ENCODE peak calls at places on chromosomes 5 and 9, in five cellular contexts. S is OCI-LY7, R is astrocyte, K is fibroblast of lung, T is SK-N-SH. H is an unnamed sample.

GRCh38 chr9:15982182-15982581 is 429.3 kb downstream of the CCDC171 start:
- DNase-seq in S (no peak), R (no peak), K (no peak), T (no peak), H (no peak)

GRCh38 chr9:88835772-88836171 is 155.5 kb upstream of the S1PR3 start:
- DNase-seq in S (no peak), R (peak; percentile 29), K (no peak), T (no peak), H (no peak)

GRCh38 chr5:155794801-155795200 is 532.2 kb upstream of the SGCD start:
- DNase-seq in S (peak; percentile 15), R (peak; percentile 2), K (peak; percentile 6), T (no peak), H (peak; percentile 8)

GRCh38 chr5:115402822-115403577 is 106.5 kb upstream of the CCDC112 start:
- DNase-seq in S (no peak), R (peak; percentile 82), K (peak; percentile 85), T (no peak), H (no peak)

GRCh38 chr5:77882670-77883257 is 106.6 kb upstream of the TBCA start:
- DNase-seq in S (no peak), R (peak; percentile 59), K (peak; percentile 70), T (no peak), H (no peak)

GRCh38 chr9:133542002-133542401 is 7.5 kb downstream of the ADAMTSL2 start:
- DNase-seq in S (no peak), R (no peak), K (no peak), T (no peak), H (no peak)

GRCh38 chr9:30349526-30350513 is 2034.6 kb upstream of the ACO1 start:
- DNase-seq in S (no peak), R (no peak), K (no peak), T (no peak), H (no peak)

GRCh38 chr9:35606138-35606504 is 1.1 kb downstream of the TESK1 start:
- DNase-seq in S (no peak), R (no peak), K (no peak), T (peak; percentile 59), H (no peak)

GRCh38 chr5:10077721-10078551 is 171.8 kb downstream of the ATPSCKMT start:
- DNase-seq in S (no peak), R (peak; percentile 22), K (peak; percentile 43), T (no peak), H (no peak)

GRCh38 chr9:106707722-106708121 is 155.2 kb upstream of the ZNF462 start:
- DNase-seq in S (no peak), R (no peak), K (peak; percentile 14), T (no peak), H (no peak)

GRCh38 chr9:18466101-18466500 is 7.9 kb upstream of the ADAMTSL1 start:
- DNase-seq in S (no peak), R (no peak), K (no peak), T (no peak), H (no peak)

GRCh38 chr5:926416-927171 is 33.9 kb downstream of the TRIP13 start:
- DNase-seq in S (no peak), R (peak; percentile 11), K (peak; percentile 29), T (peak; percentile 54), H (no peak)

GRCh38 chr5:73464016-73464745 is 15.6 kb upstream of the FOXD1 start:
- DNase-seq in S (no peak), R (peak; percentile 81), K (peak; percentile 85), T (no peak), H (no peak)

GRCh38 chr5:59317772-59318205 is 575.7 kb downstream of the PDE4D start:
- DNase-seq in S (no peak), R (no peak), K (no peak), T (no peak), H (no peak)

GRCh38 chr9:27368317-27368985 is 71.5 kb upstream of the EQTN start:
- DNase-seq in S (no peak), R (no peak), K (no peak), T (no peak), H (no peak)
- H3K27ac ChIP-seq in S (no peak overlapping the region), R (no peak overlapping the region), K (no peak overlapping the region), T (no peak overlapping the region), H (no peak overlapping the region)

GRCh38 chr5:151680944-151681427 is 5.7 kb downstream of the SPARC start:
- DNase-seq in S (no peak), R (peak; percentile 9), K (peak; percentile 32), T (no peak), H (no peak)

GRCh38 chr5:151683444-151683843 is 3.3 kb downstream of the SPARC start:
- DNase-seq in S (no peak), R (no peak), K (peak; percentile 19), T (no peak), H (no peak)

GRCh38 chr5:151682751-151683331 is 3.9 kb downstream of the SPARC start:
- DNase-seq in S (no peak), R (no peak), K (peak; percentile 55), T (no peak), H (no peak)

GRCh38 chr5:151683936-151684586 is 2.7 kb downstream of the SPARC start:
- DNase-seq in S (no peak), R (no peak), K (no peak), T (no peak), H (no peak)

DNA sequence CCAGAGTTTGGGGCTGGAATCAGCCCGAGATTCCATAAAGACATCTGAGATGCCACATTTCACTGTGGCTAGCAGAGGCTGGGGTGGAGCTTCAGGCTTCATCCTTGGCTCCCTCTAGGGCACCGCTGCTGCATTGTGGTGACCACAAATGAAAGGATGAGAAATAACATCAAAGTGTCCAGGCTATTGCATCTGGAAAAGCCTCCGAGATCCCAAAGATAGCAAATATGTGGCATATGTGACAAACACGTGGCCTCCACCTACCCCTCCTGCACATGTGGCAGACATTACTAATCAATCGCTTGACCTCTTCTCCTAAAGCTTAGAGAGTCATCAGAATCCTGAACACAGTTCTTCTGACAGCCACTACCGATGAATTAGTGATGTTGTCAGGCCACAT is 4.5 kb downstream of the SPARC start:
- DNase-seq in S (no peak), R (no peak), K (peak; percentile 51), T (no peak), H (no peak)
- H4K20me1 ChIP-seq in S (no peaks in the 10 kb centered on the region), R (peaks cover 92% of the 10 kb centered on the region), K (peaks cover 2% of the 10 kb centered on the region), T (peaks cover 76% of the 10 kb centered on the region), H (no peaks in the 10 kb centered on the region)

GRCh38 chr9:26935847-26936246 is 11.2 kb downstream of the PLAA start:
- DNase-seq in S (no peak), R (no peak), K (no peak), T (no peak), H (no peak)
- H3K27ac ChIP-seq in S (no peak overlapping the region), R (no peak overlapping the region), K (no peak overlapping the region), T (no peak overlapping the region), H (no peak overlapping the region)

GRCh38 chr5:173613433-173614144 is 2.9 kb downstream of the BOD1 start:
- DNase-seq in S (no peak), R (no peak), K (no peak), T (no peak), H (no peak)
- H4K20me1 ChIP-seq in S (peaks cover 26% of the 10 kb centered on the region), R (peaks cover 72% of the 10 kb centered on the region), K (peaks cover 2% of the 10 kb centered on the region), T (peaks cover 64% of the 10 kb centered on the region), H (no peaks in the 10 kb centered on the region)

DNA sequence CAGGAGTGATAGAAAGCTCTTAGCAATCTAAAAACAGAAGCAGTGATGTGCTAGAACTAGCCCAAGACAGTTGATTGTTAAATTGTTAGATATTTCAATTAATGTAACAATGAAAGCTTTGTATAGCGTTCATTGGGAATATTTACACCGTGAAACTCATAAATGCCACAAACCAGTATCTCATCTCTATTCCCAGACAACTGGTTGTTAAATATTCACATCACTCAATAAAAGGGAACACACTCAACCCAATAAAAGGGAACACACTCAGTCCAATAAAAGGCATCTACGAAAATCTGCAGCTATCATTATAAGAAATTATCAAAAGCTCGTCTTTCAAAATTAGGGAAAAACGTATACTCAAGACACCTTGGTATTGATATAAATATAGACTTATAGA is 270.9 kb downstream of the CYLC2 start:
- DNase-seq in S (no peak), R (no peak), K (no peak), T (no peak), H (no peak)
- H3K27ac ChIP-seq in S (no peak overlapping the region), R (no peak overlapping the region), K (no peak overlapping the region), T (no peak overlapping the region), H (no peak overlapping the region)

H was measured in MM.1S.